ENCODE peak calls at places on chromosomes 3 and 15, in four cellular contexts. One of them, this sample, is unnamed.
A peak's percentile ranks its signal among the peaks of the same experiment; 100 is the strongest.

GRCh38 chr3:125116311-125117069 is 60.7 kb upstream of the HEG1 start:
- DNase-seq in fibroblast of the aortic adventitia: peak; percentile 96
- DNase-seq in KBM-7: no peak
- DNase-seq in kidney: no peak
- DNase-seq in this sample: peak; percentile 77

GRCh38 chr3:112639451-112640332 is 1.3 kb downstream of the CCDC80 start:
- DNase-seq in KBM-7: no peak
- DNase-seq in fibroblast of the aortic adventitia: peak; percentile 89
- DNase-seq in kidney: no peak
- DNase-seq in this sample: no peak

GRCh38 chr15:25406846-25407245 is 32.0 kb downstream of the UBE3A start:
- DNase-seq in fibroblast of the aortic adventitia: no peak
- DNase-seq in KBM-7: no peak
- DNase-seq in kidney: no peak
- DNase-seq in this sample: no peak

GRCh38 chr3:159823763-159824162 is 164.9 kb upstream of the IL12A start:
- DNase-seq in kidney: no peak
- DNase-seq in KBM-7: no peak
- DNase-seq in fibroblast of the aortic adventitia: no peak
- DNase-seq in this sample: no peak

GRCh38 chr15:62816342-62817059 is 226.0 kb upstream of the TPM1 start:
- DNase-seq in fibroblast of the aortic adventitia: peak; percentile 17
- DNase-seq in KBM-7: no peak
- DNase-seq in kidney: no peak
- DNase-seq in this sample: no peak

GRCh38 chr3:59873576-59874230 is 823.9 kb upstream of the CFAP20DC start:
- DNase-seq in kidney: no peak
- DNase-seq in fibroblast of the aortic adventitia: no peak
- DNase-seq in KBM-7: no peak
- DNase-seq in this sample: no peak

GRCh38 chr15:59400103-59400813 is 27.6 kb upstream of the MYO1E start:
- DNase-seq in fibroblast of the aortic adventitia: no peak
- DNase-seq in kidney: no peak
- DNase-seq in KBM-7: no peak
- DNase-seq in this sample: no peak

GRCh38 chr3:105284876-105285275 is 81.8 kb upstream of the ALCAM start:
- DNase-seq in fibroblast of the aortic adventitia: no peak
- DNase-seq in kidney: no peak
- DNase-seq in KBM-7: no peak
- DNase-seq in this sample: peak; percentile 7

GRCh38 chr15:97966924-97967620 is 6.6 kb downstream of the ARRDC4 start:
- DNase-seq in fibroblast of the aortic adventitia: peak; percentile 24
- DNase-seq in kidney: no peak
- DNase-seq in KBM-7: no peak
- DNase-seq in this sample: no peak

This sample was measured in IMR-90.